ENCODE peak calls at places on chromosomes 6 and 20, in ten cellular contexts. Y, W, O, L, C, I, X, E, K and J are unnamed samples.

GRCh38 chr20:35891375-35891774 is 62.9 kb downstream of the SCAND1 start:
- DNase-seq in Y (no peak), W (no peak), O (no peak), L (peak), C (no peak), I (no peak), X (no peak), E (no peak), K (no peak), J (no peak)

GRCh38 chr6:90271831-90272230 is 24.8 kb downstream of the BACH2 start:
- DNase-seq in Y (no peak), W (no peak), O (no peak), L (no peak), C (no peak), I (no peak), X (no peak), E (no peak), K (no peak), J (no peak)

GRCh38 chr6:44036196-44036595 is 91.1 kb downstream of the MRPL14 start:
- DNase-seq in Y (no peak), W (no peak), O (no peak), L (peak), C (no peak), I (no peak), X (no peak), E (no peak), K (no peak), J (no peak)

GRCh38 chr6:103273048-103273447 is 1586.7 kb downstream of the HACE1 start:
- DNase-seq in Y (no peak), W (no peak), O (no peak), L (no peak), C (no peak), I (no peak), X (no peak), E (peak), K (peak), J (no peak)

GRCh38 chr6:104855507-104855906 is 4.2 kb downstream of the HACE1 start:
- DNase-seq in Y (no peak), W (peak), O (no peak), L (peak), C (no peak), I (no peak), X (no peak), E (peak), K (no peak), J (peak)

GRCh38 chr6:87705070-87705691 is 3.1 kb upstream of the AKIRIN2 start:
- DNase-seq in Y (no peak), W (peak), O (peak), L (peak), C (no peak), I (no peak), X (no peak), E (peak), K (peak), J (no peak)

GRCh38 chr6:135850882-135851281 is 619 bp upstream of the PDE7B start:
- DNase-seq in Y (no peak), W (no peak), O (no peak), L (peak), C (no peak), I (no peak), X (no peak), E (no peak), K (no peak), J (no peak)

GRCh38 chr6:110874880-110875547 is 429 bp downstream of the AMD1 start:
- DNase-seq in Y (peak), W (no peak), O (no peak), L (peak), C (peak), I (peak), X (no peak), E (no peak), K (peak), J (no peak)

GRCh38 chr6:53018443-53018842 is 23.4 kb upstream of the GSTA4 start:
- DNase-seq in Y (no peak), W (no peak), O (no peak), L (no peak), C (no peak), I (no peak), X (no peak), E (no peak), K (no peak), J (no peak)

GRCh38 chr6:139944131-139944530 is 569.7 kb upstream of the CITED2 start:
- DNase-seq in Y (no peak), W (no peak), O (no peak), L (no peak), C (no peak), I (no peak), X (no peak), E (no peak), K (no peak), J (no peak)

GRCh38 chr6:41941280-41942044 is at the start of gene CCND3:
- DNase-seq in Y (peak), W (peak), O (peak), L (peak), C (peak), I (peak), X (peak), E (peak), K (peak), J (peak)

GRCh38 chr20:39107741-39108140 is 145.6 kb downstream of the DHX35 start:
- DNase-seq in Y (no peak), W (no peak), O (peak), L (peak), C (no peak), I (no peak), X (no peak), E (peak), K (peak), J (no peak)

GRCh38 chr20:34285450-34285849 is 17.7 kb downstream of the AHCY start:
- DNase-seq in Y (no peak), W (no peak), O (no peak), L (no peak), C (no peak), I (no peak), X (no peak), E (no peak), K (no peak), J (no peak)

GRCh38 chr20:23018941-23019340 is 16.2 kb upstream of the SSTR4 start:
- DNase-seq in Y (no peak), W (no peak), O (no peak), L (no peak), C (no peak), I (no peak), X (no peak), E (no peak), K (no peak), J (no peak)

GRCh38 chr6:43496370-43497128 is 13.6 kb downstream of the LRRC73 start:
- DNase-seq in Y (no peak), W (peak), O (peak), L (peak), C (no peak), I (no peak), X (no peak), E (no peak), K (peak), J (no peak)

GRCh38 chr6:142702501-142703460 is 242.2 kb downstream of the HIVEP2 start:
- DNase-seq in Y (peak), W (no peak), O (no peak), L (no peak), C (peak), I (no peak), X (peak), E (no peak), K (no peak), J (no peak)

GRCh38 chr6:69610073-69610472 is 186.7 kb downstream of the LMBRD1 start:
- DNase-seq in Y (no peak), W (no peak), O (no peak), L (no peak), C (no peak), I (no peak), X (no peak), E (no peak), K (no peak), J (no peak)

GRCh38 chr6:156511570-156511969 is 265.6 kb upstream of the ARID1B start:
- DNase-seq in Y (no peak), W (no peak), O (no peak), L (no peak), C (no peak), I (no peak), X (no peak), E (no peak), K (no peak), J (no peak)

GRCh38 chr6:33837971-33838665 is 34.3 kb upstream of the MLN start:
- DNase-seq in Y (no peak), W (peak), O (no peak), L (peak), C (no peak), I (no peak), X (no peak), E (no peak), K (no peak), J (peak)

GRCh38 chr6:140388141-140388802 is 1013.8 kb upstream of the CITED2 start:
- DNase-seq in Y (no peak), W (no peak), O (no peak), L (no peak), C (no peak), I (no peak), X (no peak), E (peak), K (peak), J (no peak)

GRCh38 chr6:19664878-19665715 is 172.1 kb upstream of the ID4 start:
- DNase-seq in Y (no peak), W (no peak), O (no peak), L (no peak), C (no peak), I (no peak), X (no peak), E (no peak), K (no peak), J (no peak)

GRCh38 chr20:60091284-60091683 is 133.1 kb downstream of the CDH26 start:
- DNase-seq in Y (no peak), W (no peak), O (no peak), L (no peak), C (no peak), I (no peak), X (no peak), E (no peak), K (no peak), J (no peak)

GRCh38 chr6:24876496-24877465 is 59.0 kb downstream of the RIPOR2 start:
- DNase-seq in Y (no peak), W (no peak), O (no peak), L (no peak), C (no peak), I (no peak), X (no peak), E (no peak), K (no peak), J (no peak)

GRCh38 chr6:41392249-41392648 is 56.8 kb downstream of the NCR2 start:
- DNase-seq in Y (no peak), W (no peak), O (no peak), L (no peak), C (no peak), I (no peak), X (no peak), E (no peak), K (no peak), J (no peak)

GRCh38 chr6:130776287-130776925 is 50.8 kb upstream of the SMLR1 start:
- DNase-seq in Y (no peak), W (no peak), O (no peak), L (no peak), C (no peak), I (no peak), X (no peak), E (no peak), K (no peak), J (no peak)

GRCh38 chr6:24719125-24719931 is at the start of gene C6orf62:
- DNase-seq in Y (no peak), W (no peak), O (peak), L (peak), C (peak), I (peak), X (no peak), E (peak), K (no peak), J (no peak)

GRCh38 chr20:5393218-5393870 is 76.6 kb upstream of the PROKR2 start:
- DNase-seq in Y (no peak), W (no peak), O (no peak), L (no peak), C (no peak), I (no peak), X (no peak), E (no peak), K (no peak), J (no peak)

GRCh38 chr20:33431797-33432381 is 11.7 kb downstream of the SNTA1 start:
- DNase-seq in Y (peak), W (no peak), O (no peak), L (no peak), C (peak), I (no peak), X (no peak), E (no peak), K (no peak), J (no peak)

GRCh38 chr20:63846128-63846771 is 15.0 kb upstream of the ABHD16B start:
- DNase-seq in Y (peak), W (no peak), O (no peak), L (peak), C (peak), I (no peak), X (peak), E (peak), K (no peak), J (no peak)

GRCh38 chr6:41255638-41256246 is 27.6 kb downstream of the TREML4 start:
- DNase-seq in Y (no peak), W (no peak), O (no peak), L (no peak), C (no peak), I (no peak), X (no peak), E (no peak), K (no peak), J (no peak)

GRCh38 chr20:21519136-21519584 is 5.3 kb upstream of the NKX2-2 start:
- DNase-seq in Y (no peak), W (no peak), O (no peak), L (no peak), C (no peak), I (no peak), X (no peak), E (no peak), K (no peak), J (no peak)

GRCh38 chr20:60851826-60852704 is 400.0 kb upstream of the CDH4 start:
- DNase-seq in Y (no peak), W (no peak), O (no peak), L (no peak), C (no peak), I (no peak), X (no peak), E (no peak), K (peak), J (no peak)

GRCh38 chr6:150464966-150465365 is 96.2 kb downstream of the IYD start:
- DNase-seq in Y (no peak), W (no peak), O (no peak), L (no peak), C (no peak), I (no peak), X (no peak), E (no peak), K (no peak), J (no peak)

GRCh38 chr6:169249057-169249456 is 4.6 kb downstream of the THBS2 start:
- DNase-seq in Y (no peak), W (no peak), O (no peak), L (no peak), C (no peak), I (no peak), X (no peak), E (no peak), K (no peak), J (no peak)

GRCh38 chr6:169248521-169248971 is 5.1 kb downstream of the THBS2 start:
- DNase-seq in Y (no peak), W (no peak), O (no peak), L (no peak), C (no peak), I (no peak), X (no peak), E (no peak), K (no peak), J (no peak)

GRCh38 chr6:169251822-169252804 is 1.5 kb downstream of the THBS2 start:
- DNase-seq in Y (no peak), W (no peak), O (no peak), L (peak), C (no peak), I (no peak), X (no peak), E (no peak), K (no peak), J (no peak)

GRCh38 chr6:169251371-169251802 is 2.3 kb downstream of the THBS2 start:
- DNase-seq in Y (no peak), W (no peak), O (no peak), L (peak), C (no peak), I (no peak), X (no peak), E (no peak), K (no peak), J (no peak)

DNA sequence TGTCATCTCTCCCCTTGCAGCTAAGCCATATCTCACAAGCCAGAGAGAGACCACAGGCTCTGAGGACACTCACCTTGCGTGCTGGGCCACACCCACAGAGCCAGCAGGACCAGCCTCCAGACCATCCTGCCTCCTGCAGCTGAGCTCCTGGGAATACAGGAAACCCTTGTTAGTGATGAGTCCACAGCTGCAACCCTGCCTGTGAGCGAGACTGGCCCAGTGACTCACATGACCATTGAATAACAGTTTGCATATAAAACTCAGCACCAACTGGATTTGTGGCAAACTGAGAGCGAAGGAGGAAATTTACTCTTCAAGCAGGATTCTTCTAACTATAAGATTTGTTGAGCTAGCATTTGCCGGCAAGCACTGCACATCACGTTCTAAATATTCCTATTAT is 3.0 kb downstream of the THBS2 start:
- DNase-seq in Y (no peak), W (peak), O (peak), L (peak), C (no peak), I (no peak), X (no peak), E (peak), K (peak), J (peak)
- H3K4me3 ChIP-seq in Y (peak), W (peak), O (peak), L (peak), C (no peak), I (no peak), X (peak), E (no peak), K (no peak), J (no peak)

GRCh38 chr6:27279513-27280063 is 32.1 kb downstream of the PRSS16 start:
- DNase-seq in Y (no peak), W (no peak), O (no peak), L (no peak), C (no peak), I (no peak), X (no peak), E (no peak), K (peak), J (no peak)

GRCh38 chr6:27281105-27281539 is 31.0 kb downstream of the POM121L2 start:
- DNase-seq in Y (no peak), W (no peak), O (no peak), L (no peak), C (no peak), I (no peak), X (no peak), E (no peak), K (peak), J (no peak)

GRCh38 chr6:27280064-27280539 is 32.0 kb downstream of the POM121L2 start:
- DNase-seq in Y (no peak), W (peak), O (peak), L (peak), C (no peak), I (no peak), X (no peak), E (peak), K (peak), J (no peak)

GRCh38 chr6:27281569-27281968 is 30.5 kb downstream of the POM121L2 start:
- DNase-seq in Y (no peak), W (no peak), O (no peak), L (no peak), C (no peak), I (no peak), X (no peak), E (no peak), K (no peak), J (no peak)

GRCh38 chr6:27280540-27281000 is 31.5 kb downstream of the POM121L2 start:
- DNase-seq in Y (no peak), W (no peak), O (peak), L (no peak), C (no peak), I (no peak), X (no peak), E (no peak), K (peak), J (no peak)
- H3K4me3 ChIP-seq in Y (no peak), W (peak), O (peak), L (peak), C (no peak), I (no peak), X (no peak), E (peak), K (peak), J (peak)

GRCh38 chr6:101403566-101403965 is 10.1 kb downstream of the GRIK2 start:
- DNase-seq in Y (no peak), W (no peak), O (no peak), L (no peak), C (no peak), I (no peak), X (no peak), E (no peak), K (no peak), J (no peak)
- H3K4me3 ChIP-seq in Y (no peak), W (no peak), O (no peak), L (peak), C (no peak), I (no peak), X (no peak), E (no peak), K (no peak), J (no peak)

GRCh38 chr6:57217270-57217669 is 4.8 kb downstream of the RAB23 start:
- DNase-seq in Y (no peak), W (no peak), O (no peak), L (no peak), C (no peak), I (no peak), X (no peak), E (no peak), K (no peak), J (no peak)

GRCh38 chr6:57222684-57223077 is 574 bp upstream of the RAB23 start:
- DNase-seq in Y (no peak), W (no peak), O (no peak), L (no peak), C (no peak), I (peak), X (no peak), E (no peak), K (no peak), J (no peak)

GRCh38 chr6:57221936-57222683 is at the start of gene RAB23:
- DNase-seq in Y (peak), W (peak), O (peak), L (peak), C (peak), I (peak), X (peak), E (peak), K (peak), J (peak)

GRCh38 chr6:57221191-57221935 is 744 bp downstream of the RAB23 start:
- DNase-seq in Y (peak), W (peak), O (peak), L (peak), C (peak), I (peak), X (peak), E (peak), K (peak), J (peak)

DNA sequence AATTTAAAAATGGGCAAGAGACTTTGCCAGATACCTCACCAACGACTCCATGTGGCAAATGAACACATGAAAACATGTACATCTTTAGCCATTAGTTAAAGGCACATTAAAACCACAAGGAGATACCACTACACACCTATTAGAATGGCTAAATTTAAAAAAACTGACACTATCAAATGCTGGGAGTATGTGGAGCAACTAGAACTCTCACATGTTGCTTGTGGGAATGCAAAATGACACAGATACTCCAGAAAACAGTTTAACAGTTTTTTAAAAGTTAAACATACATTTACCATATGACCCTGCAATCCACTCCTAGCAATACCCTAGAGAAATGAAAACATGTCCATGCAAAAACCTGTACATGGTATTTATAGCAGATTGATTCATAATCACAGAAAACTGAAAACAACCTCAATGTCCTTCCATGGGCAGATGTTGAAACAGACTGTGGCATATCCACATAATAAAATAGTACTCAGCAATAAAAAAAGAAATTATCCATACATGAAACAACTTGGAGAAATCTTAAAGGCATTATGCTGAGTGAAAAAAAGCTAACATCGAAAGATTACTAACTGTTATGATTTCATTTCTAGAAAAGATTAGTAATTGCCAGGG is 1.9 kb downstream of the RAB23 start:
- DNase-seq in Y (no peak), W (no peak), O (no peak), L (no peak), C (no peak), I (no peak), X (no peak), E (no peak), K (no peak), J (no peak)
- H3K4me3 ChIP-seq in Y (no peak), W (peak), O (peak), L (peak), C (no peak), I (no peak), X (no peak), E (peak), K (no peak), J (peak)

GRCh38 chr6:122564230-122564629 is 46.0 kb upstream of the PKIB start:
- DNase-seq in Y (no peak), W (no peak), O (no peak), L (no peak), C (no peak), I (no peak), X (no peak), E (peak), K (no peak), J (no peak)
- H3K4me3 ChIP-seq in Y (no peak), W (no peak), O (no peak), L (no peak), C (no peak), I (no peak), X (no peak), E (no peak), K (no peak), J (no peak)

GRCh38 chr6:80969439-80969838 is 783.0 kb downstream of the TENT5A start:
- DNase-seq in Y (no peak), W (peak), O (no peak), L (peak), C (no peak), I (no peak), X (no peak), E (no peak), K (no peak), J (no peak)

GRCh38 chr6:80976336-80976735 is 776.1 kb downstream of the TENT5A start:
- DNase-seq in Y (no peak), W (no peak), O (no peak), L (peak), C (no peak), I (no peak), X (no peak), E (no peak), K (no peak), J (no peak)

GRCh38 chr6:80974579-80974978 is 777.9 kb downstream of the TENT5A start:
- DNase-seq in Y (no peak), W (no peak), O (no peak), L (no peak), C (no peak), I (no peak), X (no peak), E (no peak), K (no peak), J (no peak)
- H3K4me3 ChIP-seq in Y (no peak), W (no peak), O (no peak), L (no peak), C (no peak), I (no peak), X (no peak), E (no peak), K (no peak), J (no peak)